ENCODE peak calls at places on chromosome X, in four cellular contexts. D is Calu3; Z is stimulated activated CD8-positive, alpha-beta memory T cell treated with anti-CD3 and anti-CD28 coated beads, Interleukin-7, amount 100 ng/mL, for 24 hours; J is HFF-Myc. V is an unnamed sample.

GRCh38 chrX:50115973-50116372 is 84.8 kb downstream of the AKAP4 start:
- DNase-seq in J (no peak), Z (no peak), D (no peak), V (no peak)

GRCh38 chrX:11352296-11352741 is 59.1 kb downstream of the AMELX start:
- DNase-seq in J (no peak), D (no peak), Z (no peak), V (no peak)

GRCh38 chrX:109739625-109740024 is 6.6 kb upstream of the ACSL4 start:
- DNase-seq in Z (no peak), D (no peak), J (no peak), V (no peak)

GRCh38 chrX:30570505-30570904 is 7.1 kb downstream of the TASL start:
- DNase-seq in J (no peak), D (peak; percentile 8), Z (no peak), V (no peak)

GRCh38 chrX:65601530-65602281 is 65.7 kb upstream of the MSN start:
- DNase-seq in J (peak; percentile 49), Z (peak; percentile 6), D (peak; percentile 39), V (no peak)

GRCh38 chrX:47483310-47484268 is 567 bp upstream of the ZNF41 start:
- DNase-seq in D (peak; percentile 11), J (no peak), Z (no peak), V (no peak)

GRCh38 chrX:123878177-123878576 is 18.3 kb downstream of the XIAP start:
- DNase-seq in D (no peak), J (no peak), Z (no peak), V (no peak)

GRCh38 chrX:150967786-150968185 is 15.3 kb upstream of the HMGB3 start:
- DNase-seq in D (peak; percentile 8), J (no peak), Z (no peak), V (no peak)

GRCh38 chrX:139382529-139382928 is 148.0 kb upstream of the F9 start:
- DNase-seq in Z (no peak), D (no peak), J (no peak), V (no peak)

GRCh38 chrX:34559325-34559724 is 97.8 kb downstream of the TMEM47 start:
- DNase-seq in D (no peak), J (peak; percentile 60), Z (no peak), V (no peak)

GRCh38 chrX:104315555-104315954 is 60.8 kb upstream of the ESX1 start:
- DNase-seq in D (no peak), Z (no peak), J (no peak), V (no peak)

GRCh38 chrX:3094261-3094660 is 53.0 kb downstream of the ARSF start:
- DNase-seq in D (peak; percentile 75), Z (no peak), J (no peak), V (no peak)

GRCh38 chrX:51155157-51155556 is 177.5 kb upstream of the NUDT10 start:
- DNase-seq in D (no peak), J (no peak), Z (no peak), V (no peak)

V was measured in activated CD8-positive, alpha-beta memory T cell treated with anti-CD3 and anti-CD28 coated beads for 48 hours.